ENCODE peak calls at places on chromosomes 2 and 18, in ten cellular contexts. O, R, B, C, D, Y, L, Q, A and W are unnamed samples.

GRCh38 chr2:218291318-218291933 is 877 bp downstream of the TMBIM1 start:
- DNase-seq in C (no peak), A (no peak), L (no peak), B (peak; percentile 31), D (no peak), R (no peak), O (peak; percentile 62), Q (no peak), Y (no peak), W (no peak)

GRCh38 chr2:75021672-75022071 is 63.2 kb downstream of the POLE4 start:
- DNase-seq in L (peak; percentile 59), Q (no peak), B (peak; percentile 80), R (no peak), D (no peak), Y (no peak), A (peak; percentile 86), O (no peak), C (no peak), W (no peak)

GRCh38 chr2:60549250-60550150 is 4.0 kb downstream of the BCL11A start:
- DNase-seq in Y (peak; percentile 63), A (peak; percentile 38), C (peak; percentile 83), O (peak; percentile 72), L (peak; percentile 75), B (no peak), Q (no peak), R (peak; percentile 63), D (peak; percentile 80), W (no peak)

GRCh38 chr18:54357082-54357659 is 487 bp downstream of the STARD6 start:
- DNase-seq in L (no peak), O (no peak), A (no peak), Y (no peak), D (no peak), Q (no peak), B (peak; percentile 1), C (no peak), R (peak; percentile 18), W (no peak)

GRCh38 chr18:79601234-79601633 is 78.4 kb upstream of the CTDP1 start:
- DNase-seq in O (no peak), B (no peak), L (no peak), A (no peak), Y (no peak), C (no peak), R (no peak), Q (no peak), D (no peak), W (no peak)

GRCh38 chr2:140247451-140248205 is 1467.4 kb upstream of the NXPH2 start:
- DNase-seq in D (no peak), O (no peak), Y (no peak), L (no peak), Q (no peak), R (no peak), C (no peak), B (no peak), A (peak; percentile 1), W (no peak)

GRCh38 chr18:63997606-63998005 is 27.7 kb downstream of the SERPINB8 start:
- DNase-seq in L (no peak), D (no peak), O (no peak), Q (no peak), C (no peak), R (no peak), Y (no peak), A (peak; percentile 36), B (peak; percentile 2), W (no peak)

GRCh38 chr2:240795916-240796510 is 24.0 kb downstream of the KIF1A start:
- DNase-seq in D (peak; percentile 52), A (no peak), O (no peak), B (no peak), R (no peak), C (no peak), Y (no peak), L (no peak), Q (no peak), W (no peak)

GRCh38 chr2:168697668-168698121 is 104.7 kb upstream of the NOSTRIN start:
- DNase-seq in Y (no peak), B (peak; percentile 30), A (peak; percentile 51), C (no peak), L (no peak), Q (no peak), R (peak; percentile 59), D (no peak), O (no peak), W (no peak)

GRCh38 chr2:68362069-68362468 is 3.0 kb upstream of the PLEK start:
- DNase-seq in L (peak; percentile 87), O (peak; percentile 84), R (peak; percentile 73), A (peak; percentile 31), D (peak; percentile 88), C (peak; percentile 63), Q (peak; percentile 25), Y (peak; percentile 74), B (peak; percentile 50), W (peak; percentile 87)

GRCh38 chr2:142984657-142985056 is 107.2 kb downstream of the KYNU start:
- DNase-seq in B (no peak), Y (no peak), O (no peak), L (no peak), D (no peak), Q (no peak), R (no peak), C (no peak), A (no peak), W (no peak)

GRCh38 chr18:3261035-3261392 is 919 bp upstream of the MYL12B start:
- DNase-seq in C (no peak), Y (no peak), D (no peak), R (no peak), A (no peak), B (no peak), L (no peak), Q (no peak), O (no peak), W (no peak)

GRCh38 chr2:1967242-1968210 is 223.2 kb upstream of the PXDN start:
- DNase-seq in L (peak; percentile 24), D (no peak), O (no peak), Q (no peak), Y (no peak), B (no peak), C (no peak), R (no peak), A (no peak), W (no peak)

DNA sequence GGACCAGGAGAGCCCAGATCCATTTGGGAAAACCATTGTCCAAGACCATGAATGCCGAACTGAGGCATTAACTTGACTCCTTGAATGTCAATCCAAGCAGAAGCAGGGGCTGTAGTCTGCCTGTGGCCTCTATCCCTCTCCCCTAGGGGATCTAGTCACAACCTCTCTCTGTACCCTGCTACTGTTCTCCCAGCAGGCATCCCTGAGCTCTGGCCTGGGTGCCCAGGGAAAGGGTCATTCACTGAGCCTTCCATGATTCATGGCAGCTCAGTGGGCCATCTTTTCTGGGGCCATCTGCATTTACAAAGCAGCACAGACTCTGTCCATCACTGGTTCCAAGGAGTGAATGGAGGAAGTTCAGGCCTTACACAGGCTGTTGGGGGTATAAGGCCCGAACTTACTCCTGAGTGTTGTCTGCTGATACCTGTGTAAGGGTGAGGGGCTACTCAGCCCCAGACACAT is 151.8 kb downstream of the ZFP36L2 start:
- DNase-seq in O (no peak), R (no peak), L (no peak), Q (no peak), C (no peak), D (no peak), A (no peak), Y (no peak), B (no peak), W (no peak)
- H3K4me1 ChIP-seq in O (peaks cover 73% of the 10 kb centered on the region), R (no peaks in the 10 kb centered on the region), L (no peaks in the 10 kb centered on the region), Q (peaks cover 75% of the 10 kb centered on the region), C (no peaks in the 10 kb centered on the region), D (peaks cover 55% of the 10 kb centered on the region), A (peaks cover 54% of the 10 kb centered on the region), Y (peaks cover 12% of the 10 kb centered on the region), B (peaks cover 49% of the 10 kb centered on the region), W (no peaks in the 10 kb centered on the region)

GRCh38 chr2:172849519-172850217 is 114.0 kb downstream of the RAPGEF4 start:
- DNase-seq in O (no peak), L (no peak), D (no peak), Q (no peak), Y (no peak), A (no peak), B (no peak), R (no peak), C (no peak), W (no peak)
- H3K27ac ChIP-seq in O (no peak overlapping the region), L (no peak overlapping the region), D (no peak overlapping the region), Q (no peak overlapping the region), Y (no peak overlapping the region), A (no peak overlapping the region), B (no peak overlapping the region), R (no peak overlapping the region), C (peak overlapping the region; percentile 13), W (no peak overlapping the region)

DNA sequence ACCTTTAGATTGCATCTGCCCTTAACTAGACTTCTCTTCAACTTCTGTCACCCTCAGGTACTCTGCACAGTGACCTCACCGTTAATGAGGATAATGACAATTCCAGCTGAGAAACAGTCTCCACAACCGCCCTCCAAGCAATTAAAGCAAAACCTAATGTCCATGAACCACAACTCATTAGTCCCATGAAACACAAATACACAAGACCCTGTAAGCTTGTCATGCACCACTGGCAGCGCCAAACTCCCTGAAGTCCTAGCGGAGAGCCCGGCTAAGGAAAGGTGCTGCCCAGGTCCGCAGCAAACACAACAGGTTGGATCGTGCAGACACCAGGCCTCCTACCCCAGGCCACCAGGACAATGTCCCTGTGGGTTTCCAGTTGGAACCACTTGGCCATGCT is 7.4 kb downstream of the SMAD7 start:
- DNase-seq in B (no peak), Q (no peak), R (no peak), D (peak; percentile 39), C (peak; percentile 22), A (no peak), Y (no peak), O (no peak), L (no peak), W (no peak)
- H3K4me1 ChIP-seq in B (peaks cover 60% of the 10 kb centered on the region), Q (peaks cover 86% of the 10 kb centered on the region), R (peaks cover 49% of the 10 kb centered on the region), D (peaks cover 97% of the 10 kb centered on the region), C (peaks cover 32% of the 10 kb centered on the region), A (peaks cover 55% of the 10 kb centered on the region), Y (peaks cover 80% of the 10 kb centered on the region), O (peaks cover 98% of the 10 kb centered on the region), L (peaks cover 95% of the 10 kb centered on the region), W (peaks cover 92% of the 10 kb centered on the region)

GRCh38 chr2:6975988-6976387 is 58.8 kb downstream of the RNF144A start:
- DNase-seq in D (no peak), A (peak; percentile 59), R (no peak), Y (no peak), O (no peak), C (no peak), L (no peak), B (no peak), Q (no peak), W (no peak)
- H3K27ac ChIP-seq in D (no peak overlapping the region), A (no peak overlapping the region), R (no peak overlapping the region), Y (no peak overlapping the region), O (no peak overlapping the region), C (peak overlapping the region; percentile 20), L (no peak overlapping the region), B (no peak overlapping the region), Q (no peak overlapping the region), W (no peak overlapping the region)